ENCODE peak calls at places on chromosomes 13 and 19, in four cellular contexts. H is fibroblast of mammary gland, O is heart left ventricle, K is AG04450. I is an unnamed sample.

GRCh38 chr13:27353166-27353583 is 71.2 kb upstream of the GTF3A start:
- DNase-seq in K (peak), H (no peak), O (no peak), I (peak)

GRCh38 chr19:4279530-4280422 is 710 bp downstream of the SHD start:
- DNase-seq in K (no peak), H (no peak), O (no peak), I (no peak)

GRCh38 chr13:59790626-59791025 is 373.1 kb downstream of the DIAPH3 start:
- DNase-seq in K (no peak), H (peak), O (no peak), I (peak)

GRCh38 chr19:53657778-53658177 is 26.0 kb downstream of the DPRX start:
- DNase-seq in K (no peak), O (no peak), H (no peak), I (no peak)

GRCh38 chr13:51721485-51721884 is 82.5 kb downstream of the DHRS12 start:
- DNase-seq in K (no peak), O (peak), H (no peak), I (no peak)

GRCh38 chr19:40612831-40613668 is 11.9 kb downstream of the LTBP4 start:
- DNase-seq in O (peak), H (peak), K (no peak), I (peak)

GRCh38 chr19:48135411-48135810 is 24.8 kb upstream of the PLA2G4C start:
- DNase-seq in K (no peak), H (no peak), O (no peak), I (no peak)

GRCh38 chr13:100721885-100722512 is 47.4 kb upstream of the TMTC4 start:
- DNase-seq in H (peak), K (peak), O (peak), I (peak)

GRCh38 chr19:13788991-13789390 is 6.3 kb upstream of the ZSWIM4 start:
- DNase-seq in K (no peak), H (peak), O (no peak), I (peak)

GRCh38 chr13:31794452-31794851 is 55.1 kb downstream of the RXFP2 start:
- DNase-seq in K (no peak), O (no peak), H (peak), I (peak)

GRCh38 chr19:56291857-56292256 is 19.3 kb downstream of the EDDM13 start:
- DNase-seq in O (no peak), K (no peak), H (no peak), I (no peak)

GRCh38 chr13:36986462-36987240 is 12.5 kb downstream of the ALG5 start:
- DNase-seq in K (no peak), O (no peak), H (peak), I (peak)

GRCh38 chr13:27979001-27979643 is 9.4 kb downstream of the URAD start:
- DNase-seq in K (no peak), O (no peak), H (no peak), I (no peak)

GRCh38 chr13:92346046-92346445 is 880.6 kb upstream of the GPC6 start:
- DNase-seq in O (no peak), H (no peak), K (no peak), I (peak)

GRCh38 chr13:99336750-99337149 is 29.6 kb upstream of the GPR183 start:
- DNase-seq in H (no peak), O (no peak), K (no peak), I (no peak)

GRCh38 chr19:2761876-2762782 is 20.9 kb downstream of the SGTA start:
- DNase-seq in K (no peak), H (no peak), O (no peak), I (no peak)

GRCh38 chr19:5804516-5805464 is at the start of gene NRTN:
- DNase-seq in K (no peak), O (peak), H (no peak), I (no peak)

GRCh38 chr19:1168877-1169791 is 4.9 kb downstream of the SBNO2 start:
- DNase-seq in H (peak), K (no peak), O (no peak), I (peak)

GRCh38 chr13:98782654-98783053 is 30.2 kb upstream of the SLC15A1 start:
- DNase-seq in K (no peak), O (no peak), H (no peak), I (peak)

GRCh38 chr13:102903659-102904407 is 58.0 kb downstream of the ERCC5 start:
- DNase-seq in H (peak), O (no peak), K (no peak), I (peak)

GRCh38 chr19:58182577-58182988 is 278 bp upstream of the ZNF274 start:
- DNase-seq in K (no peak), H (no peak), O (peak), I (no peak)

GRCh38 chr13:25709088-25709487 is 337.3 kb downstream of the ATP8A2 start:
- DNase-seq in H (no peak), O (no peak), K (no peak), I (no peak)

GRCh38 chr13:49874430-49874829 is 61.7 kb downstream of the SPRYD7 start:
- DNase-seq in H (peak), K (no peak), O (no peak), I (no peak)

GRCh38 chr13:112616586-112617381 is 28.8 kb upstream of the TUBGCP3 start:
- DNase-seq in O (no peak), H (peak), K (no peak), I (peak)

GRCh38 chr13:106507560-106508274 is 27.7 kb downstream of the EFNB2 start:
- DNase-seq in K (peak), O (no peak), H (peak), I (peak)

GRCh38 chr19:54572696-54573311 is 786 bp upstream of the LILRA2 start:
- DNase-seq in K (no peak), H (no peak), O (no peak), I (no peak)

GRCh38 chr13:24146961-24147569 is 13.5 kb upstream of the SPATA13 start:
- DNase-seq in H (no peak), O (no peak), K (no peak), I (no peak)

GRCh38 chr13:61275251-61275650 is 140.4 kb downstream of the PCDH20 start:
- DNase-seq in O (no peak), H (no peak), K (no peak), I (no peak)

GRCh38 chr13:109389456-109389855 is 396.9 kb downstream of the IRS2 start:
- DNase-seq in O (no peak), H (peak), K (no peak), I (no peak)

GRCh38 chr13:39565036-39565949 is 37.7 kb downstream of the LHFPL6 start:
- DNase-seq in H (peak), O (no peak), K (peak), I (peak)

GRCh38 chr19:35135389-35135909 is 590 bp upstream of the LGI4 start:
- DNase-seq in O (peak), H (peak), K (no peak), I (peak)

GRCh38 chr19:18158471-18158870 is 5.5 kb downstream of the PIK3R2 start:
- DNase-seq in O (no peak), K (no peak), H (no peak), I (no peak)

GRCh38 chr19:18159810-18160209 is 6.8 kb downstream of the PIK3R2 start:
- DNase-seq in K (no peak), O (no peak), H (no peak), I (no peak)

GRCh38 chr19:18160441-18160791 is 7.5 kb downstream of the PIK3R2 start:
- DNase-seq in K (no peak), H (peak), O (no peak), I (no peak)

GRCh38 chr19:18161691-18162039 is 8.7 kb downstream of the PIK3R2 start:
- DNase-seq in K (no peak), H (no peak), O (no peak), I (no peak)

GRCh38 chr19:18160792-18161690 is 8.1 kb downstream of the PIK3R2 start:
- DNase-seq in H (peak), K (no peak), O (peak), I (peak)
- TF ChIP-seq CTCF in H (no peak), K (no peak), O (peak), I (no peak)

GRCh38 chr19:42294471-42295137 is 7.3 kb upstream of the PRR19 start:
- DNase-seq in H (no peak), O (no peak), K (no peak), I (no peak)

GRCh38 chr19:42293966-42294365 is 8.0 kb upstream of the PRR19 start:
- DNase-seq in H (no peak), O (no peak), K (no peak), I (no peak)

GRCh38 chr19:42297034-42297433 is 4.9 kb upstream of the PRR19 start:
- DNase-seq in H (no peak), K (no peak), O (no peak), I (no peak)

GRCh38 chr19:42295831-42296525 is 6.0 kb upstream of the PRR19 start:
- DNase-seq in K (no peak), H (peak), O (peak), I (peak)

DNA sequence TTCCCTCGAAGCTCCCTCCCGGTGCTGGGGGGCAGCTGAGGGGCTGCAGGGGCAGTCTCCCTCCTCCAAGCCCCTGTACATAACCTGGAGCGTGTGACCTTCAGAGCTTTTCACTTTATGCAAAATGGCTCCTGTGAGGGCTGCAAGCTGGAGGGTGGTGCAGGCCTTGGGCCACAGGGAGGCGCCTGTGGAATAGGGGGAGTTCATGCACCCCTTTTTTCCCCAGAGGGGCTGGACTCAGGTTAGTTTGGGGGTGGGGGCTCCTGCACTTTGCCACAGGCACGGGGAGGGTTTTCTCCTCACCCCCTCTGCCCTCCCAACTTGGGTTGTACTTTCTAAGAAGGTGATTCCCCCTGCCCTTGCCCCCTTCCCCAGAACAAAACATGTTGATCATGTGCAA is 6.6 kb upstream of the PRR19 start:
- DNase-seq in O (no peak), H (no peak), K (no peak), I (no peak)
- TF ChIP-seq CTCF in O (no peak), H (no peak), K (no peak), I (no peak)

DNA sequence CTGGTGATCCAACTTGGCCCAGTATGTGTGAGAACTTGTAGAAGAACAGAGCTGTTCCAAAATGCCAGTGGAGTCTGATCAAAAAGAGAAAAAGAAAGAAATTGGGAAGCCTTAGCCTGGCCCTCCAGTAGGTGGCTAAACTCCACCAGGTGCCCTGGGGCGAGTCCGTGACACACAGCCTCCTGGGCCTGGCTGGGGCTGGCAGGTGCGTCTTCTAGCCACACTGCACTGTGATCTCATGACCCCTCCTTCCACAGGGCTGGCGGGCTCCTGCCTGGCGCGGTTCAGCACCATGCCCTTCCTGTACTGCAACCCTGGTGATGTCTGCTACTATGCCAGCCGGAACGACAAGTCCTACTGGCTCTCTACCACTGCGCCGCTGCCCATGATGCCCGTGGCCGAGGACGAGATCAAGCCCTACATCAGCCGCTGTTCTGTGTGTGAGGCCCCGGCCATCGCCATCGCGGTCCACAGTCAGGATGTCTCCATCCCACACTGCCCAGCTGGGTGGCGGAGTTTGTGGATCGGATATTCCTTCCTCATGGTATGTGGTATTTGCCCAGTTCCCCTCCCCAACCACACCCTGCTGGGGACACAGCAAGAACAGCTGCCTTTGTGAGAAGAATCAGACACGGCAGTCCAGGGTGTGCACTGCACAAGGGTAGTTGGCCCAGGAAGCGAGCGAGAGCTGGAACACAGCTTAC is 53.7 kb downstream of the RAB20 start:
- DNase-seq in H (no peak), O (peak), K (no peak), I (no peak)
- TF ChIP-seq CTCF in H (no peak), O (peak), K (peak), I (peak)

GRCh38 chr13:44437356-44438233 is 64.0 kb downstream of the SERP2 start:
- DNase-seq in H (peak), O (no peak), K (no peak), I (peak)
- TF ChIP-seq CTCF in H (peak), O (peak), K (peak), I (peak)

I was measured in fibroblast of pulmonary artery.